ENCODE peak calls at places on chromosomes 2 and 18, in five cellular contexts. H is AG04450, Y is testis, S is fibroblast of pulmonary artery, X is pancreas. D is an unnamed sample.

GRCh38 chr2:98709530-98709929 is 21.4 kb downstream of the MGAT4A start:
- DNase-seq in X (peak), Y (peak), H (no peak), S (peak), D (no peak)

GRCh38 chr2:113962692-113963480 is 73.0 kb downstream of the ACTR3 start:
- DNase-seq in S (peak), X (no peak), Y (no peak), H (peak), D (no peak)

GRCh38 chr2:50513724-50514123 is 518.2 kb downstream of the NRXN1 start:
- DNase-seq in S (no peak), X (no peak), H (no peak), Y (no peak), D (no peak)

GRCh38 chr2:222424281-222424728 is at the start of gene SGPP2:
- DNase-seq in X (peak), Y (peak), S (no peak), H (no peak), D (no peak)

GRCh38 chr2:212858496-212858895 is 292.9 kb downstream of the IKZF2 start:
- DNase-seq in S (no peak), X (no peak), Y (no peak), H (no peak), D (no peak)

GRCh38 chr18:9400197-9400596 is 65.6 kb downstream of the TWSG1 start:
- DNase-seq in H (no peak), X (no peak), Y (no peak), S (no peak), D (no peak)

GRCh38 chr2:1374281-1374680 is 39.0 kb upstream of the TPO start:
- DNase-seq in X (no peak), S (no peak), Y (no peak), H (no peak), D (no peak)

GRCh38 chr2:75079575-75079974 is 119.7 kb downstream of the TACR1 start:
- DNase-seq in S (no peak), Y (no peak), X (no peak), H (no peak), D (no peak)

GRCh38 chr2:129092871-129093385 is 774.3 kb upstream of the HS6ST1 start:
- DNase-seq in H (no peak), X (no peak), S (no peak), Y (no peak), D (no peak)

GRCh38 chr2:168525020-168525419 is 68.9 kb downstream of the CERS6 start:
- DNase-seq in X (no peak), S (no peak), Y (no peak), H (no peak), D (no peak)

GRCh38 chr2:200741468-200742202 is 70.1 kb upstream of the BZW1 start:
- DNase-seq in Y (no peak), X (no peak), S (no peak), H (no peak), D (no peak)

GRCh38 chr2:237026981-237027711 is 58.5 kb upstream of the COPS8 start:
- DNase-seq in Y (peak), S (peak), X (peak), H (peak), D (peak)

GRCh38 chr2:132417430-132418035 is 928 bp downstream of the GPR39 start:
- DNase-seq in Y (no peak), X (peak), S (no peak), H (no peak), D (no peak)

GRCh38 chr2:132416080-132416911 is at the start of gene GPR39:
- DNase-seq in H (peak), X (peak), Y (peak), S (peak), D (peak)

GRCh38 chr2:132412021-132412420 is 4.6 kb upstream of the GPR39 start:
- DNase-seq in Y (no peak), S (no peak), X (no peak), H (no peak), D (peak)

GRCh38 chr2:132416996-132417395 is 391 bp downstream of the GPR39 start:
- DNase-seq in Y (no peak), S (no peak), X (no peak), H (no peak), D (peak)

GRCh38 chr2:132415256-132416079 is 1.1 kb upstream of the GPR39 start:
- DNase-seq in X (no peak), S (no peak), H (no peak), Y (no peak), D (peak)
- TF ChIP-seq CTCF in X (no peak), S (no peak), H (no peak), Y (no peak), D (peak)

GRCh38 chr2:156340377-156340776 is 7.9 kb upstream of the NR4A2 start:
- DNase-seq in H (no peak), Y (no peak), X (no peak), S (peak), D (no peak)
- H3K4me3 ChIP-seq in H (no peak), Y (no peak), X (no peak), S (no peak), D (no peak)

GRCh38 chr2:95734976-95735890 is 143.4 kb downstream of the TRIM43 start:
- DNase-seq in X (no peak), S (no peak), Y (no peak), H (no peak), D (no peak)

GRCh38 chr2:95738301-95738700 is 146.5 kb downstream of the TRIM43 start:
- DNase-seq in Y (no peak), H (no peak), X (no peak), S (no peak), D (no peak)
- TF ChIP-seq CTCF in Y (no peak), H (no peak), X (no peak), S (no peak), D (no peak)

GRCh38 chr18:55534547-55534946 is 53.4 kb downstream of the TCF4 start:
- DNase-seq in Y (no peak), X (no peak), H (no peak), S (no peak), D (no peak)
- H3K4me3 ChIP-seq in Y (no peak), X (no peak), H (no peak), S (no peak), D (no peak)

DNA sequence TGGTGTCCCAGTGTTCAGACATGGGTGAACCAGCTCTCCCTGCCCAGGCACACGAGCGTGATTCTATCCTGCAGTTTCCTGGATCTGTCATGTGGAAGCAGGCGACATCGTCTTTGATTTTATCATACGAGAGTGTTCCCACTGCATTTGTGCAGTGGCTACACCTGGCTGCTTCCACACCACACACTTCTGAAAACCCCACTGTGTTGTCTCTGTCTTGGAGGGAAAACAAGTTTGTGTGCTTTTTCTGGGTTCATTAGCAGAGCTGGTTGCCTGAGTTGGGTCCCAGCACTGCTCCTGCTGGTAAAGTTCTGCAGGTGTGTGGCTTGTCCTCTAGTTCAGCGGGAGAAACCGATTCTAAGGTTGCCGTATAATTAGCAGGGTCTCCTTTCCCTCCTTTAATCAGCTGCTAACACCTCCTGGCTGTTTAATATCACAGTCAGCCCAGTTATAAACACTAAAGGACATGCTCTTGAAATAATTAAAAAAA is 58.5 kb upstream of the TWIST2 start:
- DNase-seq in H (no peak), X (no peak), Y (no peak), S (no peak), D (no peak)
- TF ChIP-seq CTCF in H (no peak), X (no peak), Y (no peak), S (no peak), D (no peak)

GRCh38 chr18:3250237-3251107 is 2.9 kb downstream of the MYL12A start:
- DNase-seq in X (no peak), S (peak), Y (no peak), H (no peak), D (no peak)
- H3K4me3 ChIP-seq in X (no peak), S (peak), Y (no peak), H (peak), D (no peak)

D was measured in WERI-Rb-1.